ENCODE peak calls at places on chromosomes 7 and 10, in eight cellular contexts. C is HCT116, U is left ventricle myocardium inferior, L is A549, T is mucosa of descending colon, K is keratinocyte, H is cardiac muscle cell, A is spleen. Q is an unnamed sample.

GRCh38 chr10:68992721-68993440 is 4.3 kb downstream of the KIFBP start:
- DNase-seq in K (no peak), T (no peak), C (no peak), H (peak), L (no peak), A (no peak), U (peak), Q (no peak)

GRCh38 chr7:45203947-45204445 is 46.4 kb downstream of the RAMP3 start:
- DNase-seq in A (no peak), H (no peak), K (no peak), T (no peak), L (no peak), C (no peak), U (no peak), Q (peak)

GRCh38 chr10:102780246-102780645 is 36.5 kb downstream of the WBP1L start:
- DNase-seq in C (no peak), K (no peak), H (no peak), U (no peak), A (no peak), T (no peak), L (no peak), Q (no peak)

GRCh38 chr10:110680473-110681020 is 36.4 kb downstream of the RBM20 start:
- DNase-seq in T (no peak), A (no peak), U (no peak), K (no peak), C (no peak), H (no peak), L (no peak), Q (no peak)

GRCh38 chr10:68792115-68792514 is 35.2 kb upstream of the STOX1 start:
- DNase-seq in T (no peak), L (no peak), H (no peak), A (no peak), C (no peak), K (no peak), U (no peak), Q (no peak)

GRCh38 chr10:97508342-97508741 is 9.6 kb downstream of the UBTD1 start:
- DNase-seq in T (no peak), H (no peak), A (peak), U (no peak), C (no peak), K (no peak), L (no peak), Q (no peak)

GRCh38 chr7:70523626-70524351 is 608.2 kb upstream of the GALNT17 start:
- DNase-seq in A (no peak), U (no peak), L (no peak), K (peak), C (no peak), T (peak), H (no peak), Q (no peak)

GRCh38 chr7:926061-927030 is 28.1 kb downstream of the ADAP1 start:
- DNase-seq in K (no peak), A (peak), L (no peak), H (no peak), T (peak), U (peak), C (no peak), Q (no peak)

GRCh38 chr7:49324707-49325106 is 400.4 kb downstream of the CDC14C start:
- DNase-seq in K (no peak), T (no peak), U (no peak), L (peak), C (no peak), H (no peak), A (no peak), Q (no peak)

GRCh38 chr7:90629306-90629918 is 33.3 kb downstream of the CDK14 start:
- DNase-seq in T (peak), U (no peak), A (no peak), K (no peak), L (peak), H (peak), C (peak), Q (peak)

GRCh38 chr7:31073486-31074383 is 21.6 kb downstream of the ADCYAP1R1 start:
- DNase-seq in A (peak), U (peak), L (no peak), K (no peak), C (no peak), T (no peak), H (no peak), Q (no peak)

GRCh38 chr10:110162749-110163148 is 44.7 kb upstream of the MXI1 start:
- DNase-seq in U (no peak), L (peak), T (no peak), C (no peak), A (peak), K (no peak), H (no peak), Q (no peak)

GRCh38 chr10:16996530-16996964 is 133.1 kb downstream of the CUBN start:
- DNase-seq in K (no peak), U (no peak), C (no peak), A (no peak), T (no peak), L (no peak), H (no peak), Q (no peak)

GRCh38 chr10:34721201-34721840 is 93.8 kb downstream of the PARD3 start:
- DNase-seq in K (no peak), L (no peak), U (no peak), C (no peak), A (no peak), H (no peak), T (no peak), Q (no peak)

GRCh38 chr10:43131256-43131655 is 7.0 kb upstream of the CSGALNACT2 start:
- DNase-seq in A (no peak), K (no peak), L (no peak), C (no peak), T (peak), H (no peak), U (no peak), Q (no peak)

GRCh38 chr7:36281945-36282727 is 107.5 kb upstream of the ANLN start:
- DNase-seq in L (no peak), C (no peak), K (no peak), H (no peak), U (no peak), A (no peak), T (no peak), Q (no peak)

GRCh38 chr7:132528695-132529094 is 47.6 kb downstream of the PLXNA4 start:
- DNase-seq in C (no peak), H (no peak), A (no peak), K (no peak), L (no peak), U (no peak), T (no peak), Q (no peak)

DNA sequence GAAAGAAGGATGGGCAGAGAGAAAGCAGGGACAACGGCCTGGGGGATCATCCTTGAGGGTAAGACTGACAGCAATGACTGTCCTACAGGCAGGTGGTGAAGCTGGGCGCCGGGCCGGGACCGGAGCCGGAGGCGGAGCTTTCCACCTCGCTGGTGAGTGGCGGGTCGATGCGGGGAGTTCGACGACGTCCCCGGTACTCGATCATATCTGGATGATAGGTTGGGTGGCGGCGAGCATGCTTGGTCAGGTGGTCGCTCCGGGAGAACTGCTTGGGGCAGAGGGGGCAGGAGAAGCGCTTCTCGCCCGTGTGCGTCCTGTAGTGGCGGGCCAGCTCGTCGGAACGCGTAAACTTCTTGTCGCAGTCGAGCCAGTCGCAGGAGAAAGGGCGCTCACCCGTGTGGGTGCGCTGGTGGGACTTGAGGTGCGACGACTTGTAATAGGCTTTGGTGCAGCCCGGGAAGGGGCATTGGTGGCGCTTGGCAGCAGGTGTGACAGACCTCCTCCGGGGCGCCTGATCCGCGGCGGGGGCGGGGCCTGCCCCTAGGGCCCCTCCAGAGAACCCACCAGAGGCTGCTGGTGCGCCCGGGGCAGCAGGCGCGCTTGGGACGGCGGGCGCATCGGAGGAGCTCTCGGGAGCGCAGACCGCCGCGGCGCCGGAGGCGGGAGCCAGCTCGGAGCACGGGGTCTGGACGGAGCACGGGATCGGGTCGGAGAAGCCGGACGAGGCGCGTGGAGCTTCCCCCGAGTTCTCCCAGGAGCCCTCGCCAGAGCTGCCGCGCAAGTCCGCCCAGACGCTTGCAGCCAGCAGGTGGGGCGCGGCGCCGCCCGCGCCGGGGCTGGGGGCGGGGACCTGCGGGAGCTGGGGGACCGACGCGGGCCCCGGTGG is 784 bp downstream of the KLF14 start:
- DNase-seq in C (peak), K (no peak), T (peak), L (peak), H (peak), U (peak), A (peak), Q (peak)
- TF ChIP-seq CTCF in C (no peak), K (peak), T (no peak), L (no peak), H (no peak), U (no peak), A (no peak), Q (peak)

GRCh38 chr7:158229945-158230344 is 357.7 kb downstream of the PTPRN2 start:
- DNase-seq in L (no peak), K (no peak), T (no peak), U (no peak), C (no peak), H (no peak), A (no peak), Q (no peak)

GRCh38 chr7:158227258-158227657 is 360.4 kb downstream of the PTPRN2 start:
- DNase-seq in K (no peak), C (no peak), L (no peak), H (no peak), U (no peak), T (no peak), A (no peak), Q (no peak)

GRCh38 chr7:158228986-158229385 is 358.6 kb downstream of the PTPRN2 start:
- DNase-seq in K (no peak), C (peak), U (no peak), H (no peak), T (no peak), A (no peak), L (no peak), Q (no peak)

DNA sequence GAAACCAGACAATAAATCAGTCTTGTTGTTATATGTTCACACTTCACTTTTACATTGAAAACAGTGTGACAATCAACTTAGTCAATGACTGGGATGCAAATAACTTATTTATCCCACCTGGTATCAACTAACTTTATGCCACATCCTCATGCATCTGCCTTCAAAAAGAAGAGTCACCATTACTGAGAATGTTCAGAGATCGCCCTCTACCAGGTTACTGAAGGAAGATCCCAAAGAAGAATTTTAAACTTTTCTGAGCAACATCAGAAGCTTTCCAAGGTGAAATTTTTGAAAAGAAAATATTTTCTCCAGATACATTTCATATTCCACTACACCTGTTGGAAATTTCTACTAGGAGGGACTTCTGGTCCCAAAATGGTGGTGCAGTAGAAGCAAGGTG is 359.5 kb downstream of the PTPRN2 start:
- DNase-seq in T (no peak), H (no peak), U (no peak), C (no peak), L (no peak), K (no peak), A (no peak), Q (no peak)
- TF ChIP-seq CTCF in T (no peak), H (no peak), U (no peak), C (peak), L (no peak), K (no peak), A (no peak), Q (no peak)

GRCh38 chr10:128411624-128412023 is 285.4 kb upstream of the MKI67 start:
- DNase-seq in H (no peak), A (no peak), K (no peak), T (no peak), U (no peak), L (no peak), C (no peak), Q (no peak)
- TF ChIP-seq CTCF in H (no peak), A (no peak), K (no peak), T (no peak), U (no peak), L (no peak), C (no peak), Q (no peak)

DNA sequence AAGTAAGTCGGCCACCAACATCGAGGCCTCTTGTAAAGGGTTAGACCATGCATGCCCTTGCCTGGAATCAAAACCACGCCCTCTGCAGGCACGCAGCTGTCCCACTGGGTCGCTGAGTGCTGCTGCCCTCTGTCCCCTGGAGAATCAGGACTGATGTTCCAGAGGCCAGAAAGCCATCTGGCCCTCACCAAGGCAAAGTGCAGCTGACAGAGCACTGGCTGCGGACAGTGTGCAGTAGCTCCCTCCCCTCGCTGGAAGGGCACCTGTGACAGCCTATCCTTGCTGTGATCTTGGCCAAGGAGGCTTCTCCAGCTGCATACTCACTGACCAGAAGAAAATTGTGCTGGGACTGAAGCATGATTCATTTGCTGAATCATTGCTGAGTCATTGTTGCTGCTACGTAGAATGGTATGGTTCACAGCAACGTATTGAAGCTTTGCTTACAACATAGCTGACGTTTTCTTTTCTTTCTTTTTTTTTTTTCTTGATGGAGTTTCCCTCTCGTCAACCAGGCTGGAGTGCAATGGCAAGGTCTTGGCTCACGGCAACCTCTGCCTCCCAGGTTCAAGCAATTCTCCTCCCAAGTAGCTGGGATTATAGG is 30.4 kb downstream of the DDC start:
- DNase-seq in C (peak), A (peak), L (peak), H (no peak), K (peak), U (no peak), T (no peak), Q (no peak)
- TF ChIP-seq CTCF in C (no peak), A (no peak), L (no peak), H (peak), K (no peak), U (no peak), T (no peak), Q (no peak)

DNA sequence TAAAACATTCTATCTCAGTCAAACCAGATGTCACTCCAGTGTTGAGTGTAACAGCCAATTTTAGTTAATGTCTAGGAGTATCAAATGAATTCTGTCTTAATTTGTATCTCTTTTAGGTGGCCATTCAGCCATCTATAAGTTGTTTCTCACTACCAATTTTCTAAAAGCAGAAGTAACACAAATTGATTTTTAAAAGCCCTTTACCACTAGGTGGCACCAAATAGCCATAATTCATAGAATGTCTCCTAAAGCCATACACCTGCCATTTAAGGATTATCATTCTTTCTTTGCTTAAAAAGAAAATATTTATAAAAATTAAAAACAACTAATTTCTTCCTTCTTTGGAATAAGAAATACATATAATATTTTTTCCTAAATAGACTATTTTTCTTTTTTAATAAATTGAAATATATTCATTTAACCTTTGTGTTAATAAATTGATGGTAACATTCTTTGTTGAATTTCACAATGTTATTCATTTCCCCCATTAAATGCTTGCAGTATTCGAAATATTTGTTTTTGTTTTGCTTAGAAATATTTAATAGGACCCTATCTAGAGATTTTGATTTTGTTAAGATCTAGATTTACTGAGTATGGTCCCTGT is 107.8 kb upstream of the PPP1R3A start:
- DNase-seq in A (no peak), U (no peak), K (peak), L (peak), T (peak), H (peak), C (peak), Q (peak)
- TF ChIP-seq CTCF in A (peak), U (peak), K (peak), L (peak), T (no peak), H (peak), C (peak), Q (peak)

GRCh38 chr10:83991986-83992753 is 147.1 kb upstream of the GHITM start:
- DNase-seq in C (peak), T (peak), K (no peak), L (peak), U (no peak), A (no peak), H (peak), Q (peak)
- TF ChIP-seq CTCF in C (peak), T (no peak), K (peak), L (no peak), U (no peak), A (no peak), H (peak), Q (peak)

GRCh38 chr10:1368772-1369171 is 312.6 kb downstream of the WDR37 start:
- DNase-seq in C (peak), U (no peak), T (peak), K (no peak), A (no peak), H (peak), L (peak), Q (peak)
- TF ChIP-seq CTCF in C (peak), U (peak), T (peak), K (peak), A (peak), H (peak), L (peak), Q (peak)